ENCODE peak calls at places on chromosomes 7 and 10, in seven cellular contexts. One of them, this sample, is unnamed.

GRCh38 chr7:38507379-38507778 is 123.8 kb downstream of the AMPH start:
- DNase-seq in H1: no peak
- DNase-seq in H9: no peak
- DNase-seq in mesenchymal stem cell: no peak
- DNase-seq in neuronal stem cell: no peak
- DNase-seq in IMR-90: peak; percentile 34
- DNase-seq in mesendoderm: no peak
- DNase-seq in this sample: no peak

GRCh38 chr10:102770108-102770482 is 26.3 kb downstream of the WBP1L start:
- DNase-seq in IMR-90: no peak
- DNase-seq in mesendoderm: peak; percentile 60
- DNase-seq in mesenchymal stem cell: no peak
- DNase-seq in H1: no peak
- DNase-seq in H9: no peak
- DNase-seq in neuronal stem cell: no peak
- DNase-seq in this sample: peak; percentile 50

GRCh38 chr10:75450654-75451419 is 19.4 kb downstream of the LRMDA start:
- DNase-seq in H9: no peak
- DNase-seq in mesenchymal stem cell: no peak
- DNase-seq in mesendoderm: no peak
- DNase-seq in IMR-90: no peak
- DNase-seq in H1: no peak
- DNase-seq in neuronal stem cell: no peak
- DNase-seq in this sample: no peak

GRCh38 chr7:83036130-83036529 is 126.6 kb downstream of the PCLO start:
- DNase-seq in IMR-90: no peak
- DNase-seq in mesendoderm: peak; percentile 86
- DNase-seq in H1: no peak
- DNase-seq in mesenchymal stem cell: no peak
- DNase-seq in neuronal stem cell: no peak
- DNase-seq in H9: no peak
- DNase-seq in this sample: no peak

GRCh38 chr10:13859979-13860619 is 273.3 kb downstream of the PRPF18 start:
- DNase-seq in IMR-90: no peak
- DNase-seq in mesendoderm: no peak
- DNase-seq in H9: no peak
- DNase-seq in mesenchymal stem cell: peak; percentile 40
- DNase-seq in neuronal stem cell: no peak
- DNase-seq in H1: no peak
- DNase-seq in this sample: peak; percentile 14

GRCh38 chr10:33178026-33178755 is 156.3 kb downstream of the NRP1 start:
- DNase-seq in H1: no peak
- DNase-seq in mesenchymal stem cell: no peak
- DNase-seq in neuronal stem cell: no peak
- DNase-seq in mesendoderm: no peak
- DNase-seq in H9: no peak
- DNase-seq in IMR-90: no peak
- DNase-seq in this sample: no peak

GRCh38 chr7:6160191-6160623 is 112.2 kb downstream of the CYTH3 start:
- DNase-seq in H9: peak; percentile 84
- DNase-seq in neuronal stem cell: peak; percentile 33
- DNase-seq in mesenchymal stem cell: peak; percentile 66
- DNase-seq in mesendoderm: peak; percentile 73
- DNase-seq in H1: no peak
- DNase-seq in IMR-90: peak; percentile 65
- DNase-seq in this sample: peak; percentile 42

GRCh38 chr10:133258066-133258817 is 18.4 kb downstream of the ADAM8 start:
- DNase-seq in neuronal stem cell: no peak
- DNase-seq in mesendoderm: no peak
- DNase-seq in H9: no peak
- DNase-seq in mesenchymal stem cell: no peak
- DNase-seq in H1: no peak
- DNase-seq in IMR-90: no peak
- DNase-seq in this sample: no peak

GRCh38 chr7:20598479-20599419 is 16.7 kb upstream of the ABCB5 start:
- DNase-seq in neuronal stem cell: peak; percentile 51
- DNase-seq in H1: no peak
- DNase-seq in H9: no peak
- DNase-seq in mesendoderm: peak; percentile 73
- DNase-seq in mesenchymal stem cell: peak; percentile 64
- DNase-seq in IMR-90: peak; percentile 71
- DNase-seq in this sample: no peak

GRCh38 chr10:13352519-13352918 is 4.4 kb upstream of the SEPHS1 start:
- DNase-seq in mesendoderm: peak; percentile 72
- DNase-seq in neuronal stem cell: no peak
- DNase-seq in IMR-90: no peak
- DNase-seq in H9: peak; percentile 68
- DNase-seq in H1: peak; percentile 34
- DNase-seq in mesenchymal stem cell: no peak
- DNase-seq in this sample: no peak

GRCh38 chr10:117746541-117747195 is 204.1 kb downstream of the EMX2 start:
- DNase-seq in neuronal stem cell: no peak
- DNase-seq in mesenchymal stem cell: no peak
- DNase-seq in IMR-90: no peak
- DNase-seq in mesendoderm: no peak
- DNase-seq in H1: no peak
- DNase-seq in H9: no peak
- DNase-seq in this sample: no peak

GRCh38 chr10:101859530-101859929 is 15.9 kb upstream of the KCNIP2 start:
- DNase-seq in IMR-90: no peak
- DNase-seq in mesenchymal stem cell: no peak
- DNase-seq in mesendoderm: no peak
- DNase-seq in neuronal stem cell: no peak
- DNase-seq in H1: no peak
- DNase-seq in H9: no peak
- DNase-seq in this sample: no peak

GRCh38 chr7:220151-220841 is 27.9 kb downstream of the FAM20C start:
- DNase-seq in H1: no peak
- DNase-seq in mesenchymal stem cell: no peak
- DNase-seq in neuronal stem cell: no peak
- DNase-seq in IMR-90: no peak
- DNase-seq in H9: peak; percentile 83
- DNase-seq in mesendoderm: peak; percentile 89
- DNase-seq in this sample: no peak

GRCh38 chr10:1141701-1142100 is 85.5 kb downstream of the WDR37 start:
- DNase-seq in H1: no peak
- DNase-seq in mesendoderm: no peak
- DNase-seq in mesenchymal stem cell: no peak
- DNase-seq in neuronal stem cell: no peak
- DNase-seq in IMR-90: no peak
- DNase-seq in H9: no peak
- DNase-seq in this sample: no peak

GRCh38 chr7:157502701-157503111 is 165.9 kb downstream of the DNAJB6 start:
- DNase-seq in mesenchymal stem cell: peak; percentile 2
- DNase-seq in H1: no peak
- DNase-seq in IMR-90: no peak
- DNase-seq in H9: peak; percentile 20
- DNase-seq in neuronal stem cell: no peak
- DNase-seq in mesendoderm: no peak
- DNase-seq in this sample: no peak

GRCh38 chr10:5125315-5126044 is 31.3 kb downstream of the AKR1C3 start:
- DNase-seq in IMR-90: no peak
- DNase-seq in H1: no peak
- DNase-seq in mesendoderm: no peak
- DNase-seq in neuronal stem cell: no peak
- DNase-seq in H9: no peak
- DNase-seq in mesenchymal stem cell: no peak
- DNase-seq in this sample: no peak

GRCh38 chr10:111890046-111890445 is 293.5 kb downstream of the GPAM start:
- DNase-seq in mesenchymal stem cell: no peak
- DNase-seq in mesendoderm: peak; percentile 11
- DNase-seq in H9: no peak
- DNase-seq in IMR-90: no peak
- DNase-seq in H1: no peak
- DNase-seq in neuronal stem cell: no peak
- DNase-seq in this sample: no peak

GRCh38 chr7:111987115-111987826 is 218.9 kb downstream of the DOCK4 start:
- DNase-seq in mesenchymal stem cell: no peak
- DNase-seq in H9: no peak
- DNase-seq in neuronal stem cell: no peak
- DNase-seq in IMR-90: peak; percentile 71
- DNase-seq in H1: no peak
- DNase-seq in mesendoderm: peak; percentile 47
- DNase-seq in this sample: peak; percentile 29

GRCh38 chr7:84188811-84189405 is 5.7 kb downstream of the SEMA3A start:
- DNase-seq in mesendoderm: peak; percentile 29
- DNase-seq in mesenchymal stem cell: peak; percentile 58
- DNase-seq in IMR-90: peak; percentile 32
- DNase-seq in neuronal stem cell: no peak
- DNase-seq in H1: no peak
- DNase-seq in H9: no peak
- DNase-seq in this sample: no peak

GRCh38 chr10:19702215-19702614 is 114.0 kb upstream of the PLXDC2 start:
- DNase-seq in mesenchymal stem cell: peak; percentile 36
- DNase-seq in IMR-90: peak; percentile 66
- DNase-seq in H1: no peak
- DNase-seq in neuronal stem cell: no peak
- DNase-seq in mesendoderm: no peak
- DNase-seq in H9: no peak
- DNase-seq in this sample: no peak

GRCh38 chr10:11328264-11329054 is 283.0 kb downstream of the USP6NL start:
- DNase-seq in mesendoderm: no peak
- DNase-seq in neuronal stem cell: no peak
- DNase-seq in H1: no peak
- DNase-seq in mesenchymal stem cell: no peak
- DNase-seq in IMR-90: no peak
- DNase-seq in H9: no peak
- DNase-seq in this sample: peak; percentile 81

DNA sequence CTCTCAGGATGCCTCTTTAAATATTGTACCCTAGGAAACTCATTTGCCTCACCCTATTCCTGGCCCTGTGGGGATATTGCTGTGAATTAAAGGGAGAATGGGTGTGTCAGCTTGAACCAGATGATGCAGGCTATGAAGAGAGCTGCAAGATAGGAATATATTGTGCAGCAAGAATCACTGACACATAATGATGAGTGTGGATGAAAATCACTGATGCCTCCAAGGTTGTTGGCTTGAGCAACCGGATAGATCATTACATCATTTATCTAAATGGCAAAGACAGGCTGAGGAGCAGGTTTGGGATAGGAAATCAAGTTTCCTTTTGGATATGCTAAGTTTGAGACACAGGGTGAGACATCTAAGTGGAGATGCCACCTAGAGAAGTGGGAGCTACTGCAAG is 6.2 kb downstream of the SLC26A4 start:
- DNase-seq in mesendoderm: no peak
- DNase-seq in H9: no peak
- DNase-seq in mesenchymal stem cell: no peak
- DNase-seq in H1: no peak
- DNase-seq in IMR-90: no peak
- DNase-seq in neuronal stem cell: no peak
- DNase-seq in this sample: no peak
- H3K4ac ChIP-seq in mesendoderm: no peak overlapping the region
- H3K4ac ChIP-seq in H9: no peak overlapping the region
- H3K4ac ChIP-seq in mesenchymal stem cell: no peak overlapping the region
- H3K4ac ChIP-seq in H1: no peak overlapping the region
- H3K4ac ChIP-seq in IMR-90: no peak overlapping the region
- H3K4ac ChIP-seq in neuronal stem cell: no peak overlapping the region
- H3K4ac ChIP-seq in this sample: no peak overlapping the region

DNA sequence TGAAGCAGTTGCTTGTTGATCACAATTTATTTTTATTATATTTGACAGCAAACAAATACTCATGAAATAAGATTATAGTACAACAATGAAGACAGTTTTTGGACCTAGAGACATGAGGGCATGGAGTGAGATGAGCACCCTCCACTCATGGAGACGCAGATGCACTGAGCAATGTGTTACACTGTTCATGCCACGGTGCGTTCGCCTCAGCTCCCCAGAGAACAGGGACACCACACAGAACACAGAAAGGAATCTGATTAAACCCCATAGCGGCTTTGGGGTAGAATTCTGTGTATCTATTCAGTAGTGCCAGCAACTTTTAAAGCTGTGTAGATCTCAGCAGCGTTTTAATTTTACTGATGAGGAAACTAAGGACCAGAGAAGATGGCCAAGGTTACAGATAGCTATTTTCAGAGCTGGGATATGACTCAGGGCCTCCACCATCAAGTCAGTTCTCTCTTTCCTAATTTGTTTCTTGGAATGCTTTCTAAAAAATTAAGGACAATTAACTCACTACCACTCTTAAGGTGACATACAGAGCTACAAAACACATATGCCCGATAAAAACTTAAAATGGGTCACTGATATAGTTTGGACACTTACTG is 33.6 kb downstream of the FAM25A start:
- DNase-seq in H9: no peak
- DNase-seq in mesenchymal stem cell: peak; percentile 6
- DNase-seq in IMR-90: no peak
- DNase-seq in H1: no peak
- DNase-seq in neuronal stem cell: no peak
- DNase-seq in mesendoderm: no peak
- DNase-seq in this sample: no peak
- H3K27ac ChIP-seq in H9: no peak overlapping the region
- H3K27ac ChIP-seq in mesenchymal stem cell: no peak overlapping the region
- H3K27ac ChIP-seq in IMR-90: no peak overlapping the region
- H3K27ac ChIP-seq in H1: no peak overlapping the region
- H3K27ac ChIP-seq in neuronal stem cell: no peak overlapping the region
- H3K27ac ChIP-seq in mesendoderm: no peak overlapping the region
- H3K27ac ChIP-seq in this sample: no peak overlapping the region

DNA sequence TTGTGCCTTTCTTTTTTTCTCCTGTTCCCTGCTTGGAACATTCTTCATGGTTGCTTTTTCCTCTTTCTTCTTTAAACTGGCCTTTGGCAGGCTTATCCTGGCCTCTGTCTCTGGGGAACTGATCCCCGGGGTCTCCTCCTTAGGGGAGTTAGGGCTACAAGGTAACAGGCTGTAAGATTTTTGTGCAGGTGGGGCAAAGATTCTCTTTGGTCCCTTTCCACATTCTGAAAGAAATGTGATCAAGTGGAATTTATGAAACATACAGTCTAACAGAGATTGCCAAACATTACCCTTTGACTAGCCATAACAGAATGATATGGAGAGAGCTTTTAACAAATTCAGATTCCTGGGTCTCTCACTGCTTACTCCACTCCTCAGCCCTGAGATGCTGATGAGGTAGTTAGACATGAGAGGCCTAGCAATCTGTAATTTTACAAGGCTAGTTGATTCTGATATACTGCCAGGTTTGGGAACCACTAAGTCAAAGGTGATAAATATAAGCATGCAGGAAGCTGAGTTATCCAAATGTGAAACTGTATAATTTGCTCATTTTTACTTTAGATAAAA is 8.8 kb downstream of the ZCWPW1 start:
- DNase-seq in IMR-90: no peak
- DNase-seq in H9: no peak
- DNase-seq in mesenchymal stem cell: no peak
- DNase-seq in H1: no peak
- DNase-seq in neuronal stem cell: no peak
- DNase-seq in mesendoderm: no peak
- DNase-seq in this sample: no peak
- H3K4ac ChIP-seq in IMR-90: no peak overlapping the region
- H3K4ac ChIP-seq in H9: no peak overlapping the region
- H3K4ac ChIP-seq in mesenchymal stem cell: no peak overlapping the region
- H3K4ac ChIP-seq in H1: no peak overlapping the region
- H3K4ac ChIP-seq in neuronal stem cell: no peak overlapping the region
- H3K4ac ChIP-seq in mesendoderm: no peak overlapping the region
- H3K4ac ChIP-seq in this sample: no peak overlapping the region

DNA sequence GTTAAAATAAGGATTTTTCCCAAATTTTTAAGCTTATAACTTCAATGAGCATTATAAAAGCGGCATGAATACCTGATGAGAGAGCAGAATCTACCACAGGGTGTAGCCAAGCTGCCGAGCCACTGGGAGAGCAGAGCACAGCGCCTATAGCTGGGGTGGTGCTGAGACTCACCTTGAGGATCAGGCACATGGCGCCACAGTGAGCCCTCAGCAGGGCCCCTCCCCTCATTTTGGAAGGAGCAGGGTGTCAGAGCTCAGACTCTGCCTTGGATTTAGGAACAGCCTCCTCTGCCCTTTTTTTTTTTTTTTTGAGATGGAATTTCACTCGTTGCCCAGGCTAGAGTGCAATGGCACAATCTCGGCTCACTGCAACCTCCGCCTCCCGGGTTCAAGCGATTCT is 118.6 kb downstream of the SRPK2 start:
- DNase-seq in neuronal stem cell: no peak
- DNase-seq in mesendoderm: no peak
- DNase-seq in H1: peak; percentile 3
- DNase-seq in mesenchymal stem cell: no peak
- DNase-seq in IMR-90: no peak
- DNase-seq in H9: no peak
- DNase-seq in this sample: no peak
- H3K27ac ChIP-seq in neuronal stem cell: no peak overlapping the region
- H3K27ac ChIP-seq in mesendoderm: no peak overlapping the region
- H3K27ac ChIP-seq in H1: no peak overlapping the region
- H3K27ac ChIP-seq in mesenchymal stem cell: no peak overlapping the region
- H3K27ac ChIP-seq in IMR-90: no peak overlapping the region
- H3K27ac ChIP-seq in H9: no peak overlapping the region
- H3K27ac ChIP-seq in this sample: no peak overlapping the region

This sample was measured in trophoblast cell.